ENCODE peak calls at places on chromosomes 7 and 10, in four cellular contexts. I is choroid plexus epithelial cell, B is coronary artery, C is left ventricle myocardium superior. H is an unnamed sample.

GRCh38 chr7:116434820-116435341 is 64.7 kb upstream of the CAV2 start:
- DNase-seq in I (peak), C (no peak), B (no peak), H (no peak)

GRCh38 chr10:78231930-78232329 is 198.3 kb downstream of the RPS24 start:
- DNase-seq in B (no peak), C (peak), I (peak), H (no peak)

GRCh38 chr7:607938-608337 is 88.3 kb upstream of the PDGFA start:
- DNase-seq in B (peak), C (no peak), I (no peak), H (no peak)

GRCh38 chr10:96711048-96711713 is 9.1 kb downstream of the PIK3AP1 start:
- DNase-seq in I (no peak), B (no peak), C (no peak), H (no peak)

GRCh38 chr7:155206286-155207020 is 91.2 kb upstream of the INSIG1 start:
- DNase-seq in I (peak), C (peak), B (no peak), H (peak)

GRCh38 chr10:28991326-28991725 is 297.5 kb upstream of the LYZL1 start:
- DNase-seq in B (no peak), I (peak), C (no peak), H (no peak)

GRCh38 chr7:147412782-147413186 is 1177.8 kb upstream of the C7orf33 start:
- DNase-seq in B (no peak), C (no peak), I (peak), H (no peak)

GRCh38 chr10:69382382-69383117 is 34.2 kb downstream of the TACR2 start:
- DNase-seq in B (no peak), C (no peak), I (peak), H (no peak)

GRCh38 chr10:91127341-91128082 is 93.0 kb upstream of the PCGF5 start:
- DNase-seq in C (no peak), B (no peak), I (peak), H (no peak)

GRCh38 chr10:62869958-62870357 is 53.8 kb upstream of the EGR2 start:
- DNase-seq in I (no peak), B (no peak), C (no peak), H (no peak)

GRCh38 chr7:29926761-29927160 is 62.8 kb downstream of the SCRN1 start:
- DNase-seq in B (no peak), C (no peak), I (no peak), H (no peak)

GRCh38 chr10:111650088-111650487 is 533.5 kb downstream of the GPAM start:
- DNase-seq in C (no peak), I (no peak), B (no peak), H (no peak)

GRCh38 chr7:141027043-141027442 is 12.3 kb upstream of the MRPS33 start:
- DNase-seq in I (no peak), B (no peak), C (no peak), H (no peak)

GRCh38 chr10:51972733-51973346 is 273.4 kb upstream of the CSTF2T start:
- DNase-seq in B (no peak), C (no peak), I (peak), H (no peak)